ENCODE peak calls at places on chromosomes 11 and 22, in ten cellular contexts. A is ACHN; X is activated naive CD4-positive, alpha-beta T cell; P is RCC 7860; L is posterior vena cava; S is NCI-H774; T is GM12865; N is Kasumi-1; J is activated T-helper 1 cell treated with anti-CD3 and anti-CD28 coated beads, Interleukin-12 subunit alpha, Interleukin-12 subunit beta, Interleukin-2, Interleukin-4 antibody, amounts not matched to agents 30 ng/mL and 10 ng/mL and 1 ng/mL, durations not matched to agents 14 hours and 24 hours and 36 hours; Z is neural crest cell. B is an unnamed sample.

GRCh38 chr11:105265859-105266258 is 126.3 kb upstream of the CARD18 start:
- DNase-seq in A (no peak), X (no peak), P (no peak), L (no peak), S (no peak), T (no peak), N (no peak), J (no peak), Z (no peak), B (no peak)

GRCh38 chr22:47043835-47044721 is 281.6 kb downstream of the TBC1D22A start:
- DNase-seq in A (no peak), X (no peak), P (peak), L (peak), S (peak), T (no peak), N (peak), J (no peak), Z (no peak), B (peak)

GRCh38 chr11:112995423-112996084 is 34.3 kb downstream of the NCAM1 start:
- DNase-seq in A (no peak), X (no peak), P (no peak), L (no peak), S (no peak), T (no peak), N (no peak), J (no peak), Z (no peak), B (no peak)

GRCh38 chr22:39661501-39661841 is 90.9 kb downstream of the CACNA1I start:
- DNase-seq in A (no peak), X (no peak), P (no peak), L (no peak), S (no peak), T (no peak), N (no peak), J (no peak), Z (no peak), B (no peak)

GRCh38 chr11:118398797-118399564 is 2.4 kb upstream of the ATP5MG start:
- DNase-seq in A (no peak), X (peak), P (no peak), L (no peak), S (no peak), T (peak), N (no peak), J (peak), Z (no peak), B (no peak)

GRCh38 chr11:72013765-72014711 is 15.3 kb downstream of the IL18BP start:
- DNase-seq in A (no peak), X (no peak), P (no peak), L (no peak), S (no peak), T (no peak), N (no peak), J (no peak), Z (no peak), B (no peak)

GRCh38 chr22:25853078-25853477 is 111.1 kb downstream of the MYO18B start:
- DNase-seq in A (no peak), X (no peak), P (peak), L (no peak), S (no peak), T (peak), N (no peak), J (no peak), Z (no peak), B (no peak)

GRCh38 chr11:68751331-68751856 is at the start of gene TESMIN:
- DNase-seq in A (peak), X (peak), P (peak), L (peak), S (peak), T (peak), N (peak), J (peak), Z (peak), B (peak)

GRCh38 chr11:108870373-108871020 is 205.6 kb downstream of the DDX10 start:
- DNase-seq in A (peak), X (no peak), P (peak), L (no peak), S (no peak), T (no peak), N (no peak), J (no peak), Z (no peak), B (peak)

GRCh38 chr11:116263020-116263419 is 509.8 kb downstream of the BUD13 start:
- DNase-seq in A (no peak), X (no peak), P (no peak), L (no peak), S (no peak), T (no peak), N (no peak), J (no peak), Z (no peak), B (no peak)

GRCh38 chr22:44398791-44399190 is 86.0 kb upstream of the SHISAL1 start:
- DNase-seq in A (no peak), X (no peak), P (no peak), L (peak), S (no peak), T (no peak), N (no peak), J (no peak), Z (no peak), B (no peak)

GRCh38 chr22:44224166-44224565 is 43.4 kb downstream of the PARVG start:
- DNase-seq in A (no peak), X (no peak), P (no peak), L (peak), S (no peak), T (no peak), N (no peak), J (no peak), Z (no peak), B (no peak)

GRCh38 chr22:21862386-21863242 is 4.8 kb downstream of the MAPK1 start:
- DNase-seq in A (no peak), X (no peak), P (no peak), L (no peak), S (no peak), T (no peak), N (no peak), J (no peak), Z (no peak), B (no peak)

GRCh38 chr22:38314140-38314991 is 2.9 kb downstream of the CSNK1E start:
- DNase-seq in A (no peak), X (no peak), P (no peak), L (no peak), S (no peak), T (peak), N (no peak), J (no peak), Z (no peak), B (no peak)

B was measured in AG04450.